ENCODE peak calls at places on chromosome 11, in ten cellular contexts. F is H1, W is heart left ventricle, K is esophagus muscularis mucosa, S is IMR-90, E is body of pancreas, M is suprapubic skin, J is NB4, A is sigmoid colon, I is vagina. Z is an unnamed sample.

GRCh38 chr11:121318848-121319834 is 26.6 kb downstream of the SC5D start:
- DNase-seq in W (no peak), E (peak; percentile 13), A (no peak), F (no peak), S (peak; percentile 56), J (peak; percentile 81), M (no peak), I (no peak), K (no peak), Z (no peak)

GRCh38 chr11:65110354-65110861 is 1.3 kb upstream of the TM7SF2 start:
- DNase-seq in K (peak; percentile 98), S (peak; percentile 74), I (no peak), J (peak; percentile 88), M (peak; percentile 94), F (peak; percentile 100), A (peak; percentile 94), W (peak; percentile 86), E (peak; percentile 90), Z (peak; percentile 98)

GRCh38 chr11:2511421-2512369 is 66.9 kb downstream of the KCNQ1 start:
- DNase-seq in K (peak; percentile 92), J (no peak), E (peak; percentile 3), W (peak; percentile 40), I (no peak), A (peak; percentile 68), F (no peak), M (peak; percentile 78), S (no peak), Z (peak; percentile 83)

GRCh38 chr11:92329137-92329536 is 104.5 kb downstream of the FAT3 start:
- DNase-seq in M (no peak), S (no peak), E (no peak), A (no peak), W (no peak), K (no peak), F (no peak), J (no peak), I (no peak), Z (no peak)

GRCh38 chr11:92854162-92854561 is 115.3 kb upstream of the MTNR1B start:
- DNase-seq in J (no peak), E (no peak), F (no peak), M (no peak), S (no peak), I (no peak), W (no peak), A (no peak), K (no peak), Z (no peak)

GRCh38 chr11:46664612-46665011 is 35.8 kb downstream of the ARHGAP1 start:
- DNase-seq in A (no peak), E (no peak), W (no peak), F (no peak), K (no peak), J (no peak), I (no peak), M (peak; percentile 64), S (no peak), Z (no peak)

GRCh38 chr11:34602245-34602644 is 18.6 kb upstream of the EHF start:
- DNase-seq in S (no peak), W (no peak), J (no peak), K (no peak), I (no peak), E (peak; percentile 60), F (no peak), A (no peak), M (no peak), Z (no peak)

GRCh38 chr11:57001674-57002401 is 13.1 kb downstream of the OR5AK2 start:
- DNase-seq in M (no peak), I (no peak), K (no peak), A (no peak), F (no peak), S (peak; percentile 21), E (no peak), J (peak; percentile 20), W (no peak), Z (no peak)

GRCh38 chr11:56994532-56994931 is 5.8 kb downstream of the OR5AK2 start:
- DNase-seq in I (no peak), M (no peak), E (no peak), A (no peak), K (no peak), S (no peak), F (no peak), W (no peak), J (no peak), Z (no peak)

GRCh38 chr11:61467609-61468401 is 37.9 kb downstream of the SDHAF2 start:
- DNase-seq in J (no peak), K (no peak), M (no peak), A (no peak), E (no peak), I (no peak), F (no peak), W (peak; percentile 49), S (no peak), Z (no peak)

GRCh38 chr11:68332186-68332585 is 19.8 kb downstream of the LRP5 start:
- DNase-seq in S (no peak), F (no peak), W (no peak), K (no peak), M (no peak), A (no peak), J (no peak), E (no peak), I (no peak), Z (no peak)

GRCh38 chr11:67691149-67691548 is 16.7 kb upstream of the ALDH3B2 start:
- DNase-seq in J (peak; percentile 24), F (no peak), I (no peak), M (no peak), K (no peak), A (no peak), E (no peak), W (no peak), S (no peak), Z (no peak)

GRCh38 chr11:65719887-65720236 is 736 bp downstream of the RNASEH2C start:
- DNase-seq in E (no peak), F (no peak), A (no peak), M (no peak), I (no peak), S (peak; percentile 36), W (no peak), K (no peak), J (peak; percentile 80), Z (no peak)

GRCh38 chr11:95805869-95806268 is 15.6 kb downstream of the CEP57 start:
- DNase-seq in K (no peak), E (no peak), A (no peak), M (no peak), J (no peak), I (no peak), F (no peak), S (no peak), W (no peak), Z (no peak)

GRCh38 chr11:31690041-31690440 is 121.1 kb downstream of the PAX6 start:
- DNase-seq in I (no peak), S (peak; percentile 24), M (no peak), W (no peak), K (no peak), F (no peak), J (no peak), E (no peak), A (no peak), Z (no peak)

DNA sequence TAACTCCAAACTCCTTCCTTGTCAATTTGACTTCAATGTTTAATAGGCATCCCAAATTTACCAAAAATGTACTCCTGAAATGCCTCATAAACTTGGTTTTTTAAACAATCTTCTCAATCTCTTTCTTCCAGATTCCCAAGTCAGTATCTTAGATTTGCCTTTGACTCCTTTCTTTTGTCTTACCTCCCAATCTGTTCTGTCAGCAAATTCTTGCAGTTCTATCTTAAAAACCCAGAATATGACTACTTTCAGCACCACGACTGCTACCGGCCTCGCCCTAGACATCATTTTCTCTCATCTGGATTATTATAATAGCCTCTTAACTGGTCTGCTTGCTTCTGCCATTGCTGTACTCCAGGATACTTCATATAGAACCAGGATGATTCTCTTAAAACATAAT is 7.9 kb downstream of the NLRP14 start:
- DNase-seq in J (no peak), I (no peak), A (no peak), F (no peak), E (no peak), K (no peak), W (no peak), S (no peak), M (no peak), Z (no peak)
- TF ChIP-seq CTCF in J (no peak), I (no peak), A (no peak), F (no peak), E (no peak), K (no peak), W (no peak), S (no peak), M (no peak), Z (no peak)

GRCh38 chr11:826836-827145 is 928 bp upstream of the CRACR2B start:
- DNase-seq in F (no peak), J (peak; percentile 81), E (no peak), K (no peak), I (no peak), M (no peak), W (no peak), S (no peak), A (no peak), Z (no peak)

GRCh38 chr11:824942-825341 is 2.8 kb upstream of the CRACR2B start:
- DNase-seq in S (no peak), W (no peak), A (no peak), F (no peak), J (no peak), K (no peak), E (peak; percentile 91), I (no peak), M (no peak), Z (no peak)

GRCh38 chr11:824292-824880 is 3.3 kb upstream of the CRACR2B start:
- DNase-seq in A (no peak), F (no peak), J (no peak), E (peak; percentile 93), I (no peak), W (no peak), M (no peak), S (no peak), K (no peak), Z (no peak)

GRCh38 chr11:827146-827860 is 416 bp upstream of the CRACR2B start:
- DNase-seq in F (peak; percentile 91), M (no peak), A (no peak), S (no peak), E (peak; percentile 91), K (no peak), J (peak; percentile 85), W (no peak), I (no peak), Z (no peak)

GRCh38 chr11:825366-826231 is 2.1 kb upstream of the CRACR2B start:
- DNase-seq in I (no peak), K (no peak), W (no peak), A (no peak), M (no peak), J (no peak), S (no peak), F (no peak), E (peak; percentile 87), Z (no peak)
- TF ChIP-seq POLR2A in I (no peak), K (no peak), W (no peak), A (no peak), M (no peak), J (peak; percentile 15), S (peak; percentile 44), F (no peak), E (peak; percentile 40), Z (no peak)

GRCh38 chr11:12248330-12248729 is 129.0 kb upstream of the PARVA start:
- DNase-seq in A (peak; percentile 92), W (peak; percentile 71), I (no peak), K (no peak), J (no peak), S (peak; percentile 57), E (peak; percentile 99), F (no peak), M (no peak), Z (no peak)
- TF ChIP-seq CTCF in A (no peak), W (no peak), I (no peak), K (no peak), J (no peak), S (no peak), E (no peak), F (no peak), M (no peak), Z (no peak)

GRCh38 chr11:13276852-13277718 is 505 bp upstream of the BMAL1 start:
- DNase-seq in F (peak; percentile 93), A (peak; percentile 99), J (peak; percentile 93), M (peak; percentile 99), W (peak; percentile 98), E (peak; percentile 98), I (peak; percentile 100), S (peak; percentile 97), K (peak; percentile 100), Z (peak; percentile 99)
- TF ChIP-seq POLR2A in F (peak; percentile 55), A (peak; percentile 78), J (no peak), M (peak; percentile 89), W (peak; percentile 67), E (peak; percentile 92), I (no peak), S (no peak), K (peak; percentile 57), Z (no peak)